ENCODE peak calls at places on chromosomes 12 and 14, in nine cellular contexts. L, V, I, X, P, E, Q, C and Z are unnamed samples.

GRCh38 chr14:50961606-50962259 is 17.4 kb upstream of the PYGL start:
- DNase-seq in L (peak; percentile 78), V (no peak), I (no peak), X (no peak), P (no peak), E (no peak), Q (no peak), C (no peak), Z (no peak)

GRCh38 chr14:102500190-102500661 is 9.3 kb downstream of the ANKRD9 start:
- DNase-seq in L (no peak), V (no peak), I (peak; percentile 44), X (no peak), P (peak; percentile 93), E (no peak), Q (peak; percentile 86), C (no peak), Z (no peak)

GRCh38 chr14:94110552-94111181 is at the start of gene IFI27:
- DNase-seq in L (no peak), V (peak; percentile 79), I (peak; percentile 81), X (no peak), P (peak; percentile 76), E (no peak), Q (peak; percentile 85), C (peak; percentile 59), Z (peak; percentile 70)

GRCh38 chr14:68627868-68628604 is 164.8 kb downstream of the ZFP36L1 start:
- DNase-seq in L (no peak), V (peak; percentile 77), I (peak; percentile 74), X (peak; percentile 83), P (no peak), E (no peak), Q (peak; percentile 79), C (no peak), Z (no peak)

GRCh38 chr14:22882529-22883190 is 362 bp upstream of the REM2 start:
- DNase-seq in L (peak; percentile 27), V (peak; percentile 50), I (peak; percentile 55), X (no peak), P (peak; percentile 70), E (no peak), Q (no peak), C (no peak), Z (no peak)

GRCh38 chr14:100190126-100190525 is 30.7 kb upstream of the DEGS2 start:
- DNase-seq in L (no peak), V (no peak), I (no peak), X (no peak), P (no peak), E (no peak), Q (no peak), C (no peak), Z (no peak)

GRCh38 chr12:16955083-16955657 is 349.2 kb upstream of the LMO3 start:
- DNase-seq in L (peak; percentile 62), V (no peak), I (no peak), X (no peak), P (no peak), E (no peak), Q (no peak), C (no peak), Z (no peak)

GRCh38 chr12:100752841-100753240 is 41.7 kb upstream of the ANO4 start:
- DNase-seq in L (no peak), V (no peak), I (no peak), X (no peak), P (no peak), E (no peak), Q (no peak), C (no peak), Z (no peak)

GRCh38 chr14:93927746-93928145 is 602 bp downstream of the FAM181A start:
- DNase-seq in L (no peak), V (no peak), I (no peak), X (no peak), P (no peak), E (no peak), Q (no peak), C (no peak), Z (no peak)

GRCh38 chr12:51751657-51752056 is 96.9 kb downstream of the FIGNL2 start:
- DNase-seq in L (no peak), V (no peak), I (no peak), X (no peak), P (peak; percentile 66), E (no peak), Q (no peak), C (no peak), Z (no peak)

GRCh38 chr12:65292241-65292640 is 13.8 kb downstream of the MSRB3 start:
- DNase-seq in L (no peak), V (no peak), I (no peak), X (no peak), P (no peak), E (no peak), Q (no peak), C (no peak), Z (no peak)

GRCh38 chr14:100020623-100021022 is 44.6 kb upstream of the EVL start:
- DNase-seq in L (no peak), V (no peak), I (no peak), X (peak; percentile 4), P (no peak), E (no peak), Q (no peak), C (no peak), Z (no peak)

GRCh38 chr14:60649815-60650381 is 621 bp upstream of the SIX1 start:
- DNase-seq in L (peak; percentile 37), V (no peak), I (no peak), X (no peak), P (no peak), E (no peak), Q (no peak), C (no peak), Z (no peak)

GRCh38 chr14:81166126-81166525 is 54.6 kb downstream of the GTF2A1 start:
- DNase-seq in L (no peak), V (no peak), I (no peak), X (no peak), P (no peak), E (no peak), Q (no peak), C (no peak), Z (no peak)

GRCh38 chr14:100696590-100696989 is 30.1 kb upstream of the DLK1 start:
- DNase-seq in L (no peak), V (no peak), I (no peak), X (no peak), P (no peak), E (no peak), Q (no peak), C (no peak), Z (no peak)

GRCh38 chr14:106556665-106557289 is 1030.4 kb downstream of the TMEM121 start:
- DNase-seq in L (peak; percentile 18), V (peak; percentile 60), I (peak; percentile 73), X (no peak), P (no peak), E (no peak), Q (peak; percentile 56), C (no peak), Z (no peak)

DNA sequence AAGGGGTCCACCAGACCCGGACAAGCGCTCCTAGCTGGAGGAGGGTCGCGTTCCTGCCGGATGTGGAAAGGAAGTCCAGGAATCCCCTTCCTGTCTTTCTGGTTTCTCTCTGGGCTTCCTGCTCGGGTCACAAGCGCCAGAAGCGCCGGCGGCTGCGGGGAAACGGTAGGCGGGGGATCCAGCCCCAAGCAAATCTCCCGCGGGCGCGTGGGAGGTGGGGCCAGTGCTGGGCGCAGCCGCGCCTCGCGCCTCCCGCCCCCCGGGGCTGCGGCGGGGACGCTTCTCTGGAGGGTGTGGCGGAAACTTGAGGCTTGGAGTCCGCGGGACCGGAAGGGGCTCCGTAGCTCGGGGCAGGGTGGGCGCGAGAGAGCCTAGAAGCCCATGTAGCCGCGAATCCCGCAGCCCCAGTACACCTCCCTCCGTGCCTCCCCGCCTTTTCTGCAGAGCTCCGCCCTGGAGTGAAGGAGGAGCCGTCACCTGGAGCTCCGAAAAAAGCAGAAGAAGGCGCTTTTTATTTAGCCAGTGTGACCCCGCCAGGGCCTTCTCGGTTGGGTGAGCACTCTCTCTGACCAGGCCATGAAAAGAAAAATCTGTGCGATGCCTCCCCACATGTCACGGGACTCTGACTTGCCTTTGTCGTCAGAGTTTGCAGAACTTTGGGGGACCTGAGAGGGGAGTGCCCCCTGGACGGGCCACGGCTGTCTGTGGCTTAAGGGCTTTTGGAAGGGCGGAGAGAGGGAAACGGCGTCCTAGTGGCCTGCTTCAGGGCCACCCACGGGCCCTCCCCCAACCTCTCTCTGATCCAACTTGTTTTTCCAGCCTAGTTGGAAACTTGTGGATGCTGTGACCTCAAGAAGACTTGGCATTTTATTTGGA is 21.4 kb upstream of the CLEC2D start:
- DNase-seq in L (peak; percentile 74), V (peak; percentile 79), I (peak; percentile 88), X (peak; percentile 94), P (peak; percentile 88), E (peak; percentile 89), Q (peak; percentile 88), C (peak; percentile 68), Z (peak; percentile 77)
- TF ChIP-seq POLR2A in L (peak; percentile 39), V (no peak), I (peak; percentile 83), X (no peak), P (no peak), E (peak; percentile 79), Q (peak; percentile 35), C (peak; percentile 45), Z (peak; percentile 16)

DNA sequence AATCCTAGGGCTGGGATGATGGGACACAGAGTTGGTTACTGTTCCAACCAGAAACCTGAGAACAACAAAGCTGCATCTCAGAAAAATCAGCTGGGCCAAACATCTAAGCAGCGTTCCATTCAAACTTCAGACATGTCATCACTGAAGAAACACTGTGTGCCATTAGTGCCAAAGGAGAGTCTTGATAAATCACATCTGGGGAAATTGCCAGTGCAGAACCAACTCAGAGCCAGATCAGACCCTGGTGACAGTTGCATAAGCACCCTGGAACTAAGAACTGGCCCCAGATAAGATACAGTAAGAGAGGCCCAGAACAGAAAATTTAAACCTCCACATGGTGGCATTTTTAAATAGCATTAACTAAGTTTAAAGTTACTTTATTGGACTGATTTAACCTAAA is 482.8 kb downstream of the PRKD1 start:
- DNase-seq in L (no peak), V (no peak), I (no peak), X (no peak), P (no peak), E (no peak), Q (no peak), C (no peak), Z (no peak)
- TF ChIP-seq EP300 in L (no peak), V (no peak), I (no peak), X (no peak), P (no peak), E (no peak), Q (no peak), C (no peak), Z (no peak)

GRCh38 chr12:14278294-14278953 is 87.1 kb upstream of the ATF7IP start:
- DNase-seq in L (no peak), V (no peak), I (no peak), X (no peak), P (no peak), E (no peak), Q (no peak), C (no peak), Z (no peak)
- H3K9me3 ChIP-seq in L (peaks cover 3% of the 10 kb centered on the region), V (no peaks in the 10 kb centered on the region), I (no peaks in the 10 kb centered on the region), X (no peaks in the 10 kb centered on the region), P (no peaks in the 10 kb centered on the region), E (peaks cover 43% of the 10 kb centered on the region), Q (no peaks in the 10 kb centered on the region), C (no peaks in the 10 kb centered on the region), Z (no peaks in the 10 kb centered on the region)

DNA sequence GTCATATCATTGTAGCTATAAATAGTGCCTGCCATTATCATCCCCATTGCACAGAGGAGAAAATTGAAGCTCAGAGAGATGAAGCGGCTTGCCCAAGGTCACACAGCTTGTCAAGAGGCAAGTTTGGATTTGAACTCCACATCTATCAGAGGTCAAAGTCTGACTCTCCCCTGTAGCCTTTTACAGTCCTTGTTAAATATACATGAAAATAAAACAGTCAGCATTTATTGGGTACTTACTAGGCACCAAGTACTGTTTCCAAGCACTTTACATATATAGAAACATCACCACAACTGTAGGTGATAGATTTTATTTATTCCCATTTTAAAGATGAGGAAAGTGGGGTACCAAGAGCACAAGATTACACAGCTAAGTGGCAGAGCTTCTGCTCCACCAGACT is 67.2 kb downstream of the WSCD2 start:
- DNase-seq in L (no peak), V (no peak), I (no peak), X (no peak), P (no peak), E (no peak), Q (no peak), C (no peak), Z (no peak)
- TF ChIP-seq POLR2A in L (no peak), V (no peak), I (no peak), X (no peak), P (no peak), E (no peak), Q (no peak), C (no peak), Z (no peak)